ENCODE peak calls at places on chromosome 7, in five cellular contexts. E is mesenchymal stem cell, J is neuronal stem cell, P is H1, W is trophoblast cell. N is an unnamed sample.

GRCh38 chr7:93030605-93031225 is 87.1 kb downstream of the SAMD9 start:
- DNase-seq in J (no peak), E (no peak), P (no peak), W (peak), N (no peak)

GRCh38 chr7:24401628-24402593 is 117.9 kb downstream of the NPY start:
- DNase-seq in E (peak), W (peak), P (no peak), J (no peak), N (no peak)

GRCh38 chr7:84204655-84205054 is 10.1 kb upstream of the SEMA3A start:
- DNase-seq in P (no peak), J (no peak), W (peak), E (peak), N (no peak)

GRCh38 chr7:49797987-49798660 is 24.7 kb downstream of the VWC2 start:
- DNase-seq in E (no peak), W (no peak), P (no peak), J (no peak), N (no peak)

GRCh38 chr7:81244213-81244612 is 325.4 kb upstream of the SEMA3C start:
- DNase-seq in J (no peak), P (no peak), W (peak), E (peak), N (no peak)

GRCh38 chr7:92727755-92728154 is 108.6 kb downstream of the CDK6 start:
- DNase-seq in P (no peak), W (no peak), J (no peak), E (no peak), N (no peak)

GRCh38 chr7:27605689-27606269 is 56.9 kb downstream of the HIBADH start:
- DNase-seq in J (no peak), E (peak), W (peak), P (no peak), N (no peak)

GRCh38 chr7:86660950-86661462 is 17.3 kb downstream of the GRM3 start:
- DNase-seq in E (no peak), P (no peak), W (peak), J (no peak), N (no peak)

GRCh38 chr7:35619863-35620262 is 75.1 kb downstream of the HERPUD2 start:
- DNase-seq in W (no peak), P (no peak), E (no peak), J (no peak), N (no peak)

GRCh38 chr7:127107601-127108007 is 145.1 kb downstream of the GRM8 start:
- DNase-seq in P (no peak), J (peak), W (peak), E (peak), N (peak)

GRCh38 chr7:131123991-131124629 is 203.6 kb upstream of the MKLN1 start:
- DNase-seq in J (no peak), W (no peak), P (no peak), E (no peak), N (no peak)

GRCh38 chr7:601573-602340 is 82.1 kb upstream of the PDGFA start:
- DNase-seq in P (no peak), J (no peak), W (peak), E (no peak), N (no peak)

GRCh38 chr7:137878333-137878961 is 31.7 kb upstream of the DGKI start:
- DNase-seq in W (no peak), P (no peak), J (no peak), E (no peak), N (no peak)

GRCh38 chr7:23539494-23539907 is 7.7 kb upstream of the TRA2A start:
- DNase-seq in W (no peak), J (no peak), E (no peak), P (no peak), N (no peak)

GRCh38 chr7:92042056-92042737 is 92.1 kb downstream of the CYP51A1 start:
- DNase-seq in P (no peak), E (no peak), J (no peak), W (no peak), N (no peak)

GRCh38 chr7:70035509-70035908 is 437.2 kb downstream of the AUTS2 start:
- DNase-seq in E (no peak), W (no peak), P (no peak), J (no peak), N (no peak)

GRCh38 chr7:151808296-151809155 is 68.4 kb downstream of the PRKAG2 start:
- DNase-seq in P (no peak), E (no peak), J (no peak), W (peak), N (no peak)

GRCh38 chr7:122750389-122750788 is 47.7 kb upstream of the RNF148 start:
- DNase-seq in W (no peak), P (no peak), J (peak), E (no peak), N (no peak)

GRCh38 chr7:123749537-123749857 is 694 bp upstream of the WASL start:
- DNase-seq in J (no peak), E (peak), W (peak), P (no peak), N (no peak)

GRCh38 chr7:135771961-135772638 is 23.5 kb upstream of the FAM180A start:
- DNase-seq in E (peak), P (no peak), W (peak), J (no peak), N (no peak)

GRCh38 chr7:91080351-91080750 is 183.9 kb upstream of the FZD1 start:
- DNase-seq in W (no peak), J (no peak), E (no peak), P (no peak), N (no peak)

GRCh38 chr7:44599222-44599621 is 7.2 kb upstream of the OGDH start:
- DNase-seq in W (no peak), J (no peak), E (no peak), P (no peak), N (no peak)
- H2BK12ac ChIP-seq in W (no peak), J (no peak), E (no peak), P (no peak), N (no peak)

GRCh38 chr7:78616539-78616938 is 818.0 kb downstream of the PHTF2 start:
- DNase-seq in W (no peak), E (no peak), P (no peak), J (no peak), N (no peak)
- H2BK12ac ChIP-seq in W (no peak), E (no peak), P (no peak), J (no peak), N (no peak)

DNA sequence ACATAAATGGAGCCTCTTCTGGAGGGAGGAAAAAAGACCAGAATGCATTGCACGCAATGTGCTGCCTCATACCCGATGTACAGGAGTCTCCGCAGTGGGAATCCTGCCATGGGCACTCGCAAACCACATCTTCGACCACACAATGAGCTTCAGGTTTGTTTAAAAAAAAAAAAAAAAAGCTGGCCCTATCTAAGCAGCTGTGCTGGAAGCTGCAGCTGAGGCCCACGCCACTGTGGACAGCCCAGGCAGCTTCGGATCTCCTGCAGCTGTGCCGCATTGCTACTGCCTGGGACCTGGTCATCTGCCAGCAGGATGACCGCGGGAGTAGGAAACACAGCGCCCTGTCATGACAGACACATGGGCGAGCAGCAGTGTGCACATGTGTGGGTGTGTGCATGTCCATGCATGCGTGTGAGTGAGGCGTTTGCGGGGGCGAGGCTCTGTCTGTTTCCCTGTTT is 26.0 kb downstream of the EN2 start:
- DNase-seq in W (no peak), P (no peak), E (no peak), J (no peak), N (no peak)
- H2BK12ac ChIP-seq in W (no peak), P (no peak), E (no peak), J (no peak), N (no peak)

GRCh38 chr7:1889556-1890181 is 219.6 kb downstream of the ELFN1 start:
- DNase-seq in J (no peak), P (no peak), E (peak), W (no peak), N (no peak)

GRCh38 chr7:1886361-1887064 is 216.4 kb downstream of the ELFN1 start:
- DNase-seq in W (no peak), J (no peak), E (no peak), P (no peak), N (no peak)

GRCh38 chr7:1889091-1889490 is 219.0 kb downstream of the ELFN1 start:
- DNase-seq in P (no peak), E (no peak), W (no peak), J (no peak), N (no peak)

GRCh38 chr7:1887251-1887650 is 217.2 kb downstream of the ELFN1 start:
- DNase-seq in E (no peak), J (no peak), W (no peak), P (no peak), N (no peak)

DNA sequence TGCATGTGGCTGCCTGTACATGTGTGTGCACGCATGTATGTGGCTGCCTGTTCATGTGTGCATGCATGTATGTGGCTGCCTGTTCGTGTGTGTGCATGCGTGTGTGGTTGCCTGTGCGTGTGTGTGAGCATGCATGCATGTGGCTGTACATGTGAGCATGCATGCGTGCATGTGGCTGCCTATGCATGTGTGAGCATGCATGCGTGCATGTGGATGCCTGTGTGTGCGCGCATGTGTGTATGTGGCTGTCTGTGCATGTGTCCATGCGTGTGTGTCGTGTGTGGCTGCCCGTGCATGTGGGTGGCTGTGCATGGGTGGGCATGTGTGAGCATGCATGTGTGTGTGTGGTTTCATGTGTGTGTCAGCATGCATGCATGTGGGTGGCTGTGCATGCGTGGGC is 218.3 kb downstream of the ELFN1 start:
- DNase-seq in J (no peak), P (no peak), W (no peak), E (no peak), N (no peak)
- H2BK12ac ChIP-seq in J (peak), P (peak), W (no peak), E (no peak), N (no peak)

DNA sequence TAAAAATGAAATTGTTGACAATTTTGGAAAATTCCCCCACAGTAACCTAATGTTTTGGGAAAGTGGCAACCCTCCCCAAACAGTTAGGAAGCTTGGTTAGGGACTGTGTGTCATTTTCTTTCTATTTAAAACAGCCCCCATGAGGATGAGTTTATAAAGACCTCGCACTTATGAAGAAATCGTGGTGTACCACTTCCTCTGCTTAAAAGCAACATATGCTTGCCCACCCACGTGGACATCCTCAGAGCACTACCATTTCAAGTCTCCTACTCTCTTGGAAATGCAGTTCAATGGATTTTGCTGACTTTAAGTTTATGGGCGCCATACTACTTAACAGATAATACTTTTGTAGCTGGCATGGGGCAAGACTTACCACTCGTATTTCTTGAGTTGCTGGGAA is 223.8 kb downstream of the DYNC1I1 start:
- DNase-seq in P (no peak), J (no peak), E (no peak), W (no peak), N (no peak)
- H2BK12ac ChIP-seq in P (no peak), J (no peak), E (no peak), W (no peak), N (no peak)

GRCh38 chr7:2032030-2032875 is 200.5 kb downstream of the MAD1L1 start:
- DNase-seq in W (no peak), E (no peak), P (no peak), J (no peak), N (no peak)
- H2BK12ac ChIP-seq in W (no peak), E (no peak), P (no peak), J (no peak), N (no peak)

DNA sequence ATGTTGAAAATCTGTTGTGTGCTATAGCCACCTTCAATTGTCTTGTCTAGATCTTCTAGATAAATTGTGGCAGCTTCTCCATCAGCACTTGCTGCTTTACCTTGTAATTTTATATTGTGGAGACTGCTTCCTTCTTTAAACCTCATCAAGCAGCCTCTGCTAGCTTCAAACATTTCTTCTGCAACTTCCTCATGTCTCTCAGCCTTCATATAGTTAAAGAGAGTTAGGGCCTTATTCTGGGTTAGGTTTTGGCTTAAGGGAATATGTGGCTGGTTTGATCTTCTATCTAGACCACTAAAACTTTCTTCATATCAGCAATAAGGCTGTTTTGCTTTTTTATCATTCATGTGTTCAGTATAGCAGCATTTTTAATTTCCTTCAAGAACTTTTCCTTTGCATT is 128.2 kb downstream of the ADAM22 start:
- DNase-seq in J (no peak), W (no peak), E (no peak), P (no peak), N (no peak)
- H2BK12ac ChIP-seq in J (no peak), W (no peak), E (no peak), P (no peak), N (no peak)

N was measured in H9.